ENCODE peak calls at places on chromosomes 4 and X, in nine cellular contexts. One of them, this sample, is unnamed. For H3K27me3 and H3K4me1, the result is how much of the 10 kb centered on the place peaks cover.

GRCh38 chr4:55378617-55379467 is 16.9 kb upstream of the TMEM165 start:
- DNase-seq in heart left ventricle: no peak
- DNase-seq in gastrocnemius medialis: no peak
- DNase-seq in GM23338: no peak
- DNase-seq in sigmoid colon: no peak
- DNase-seq in psoas muscle: no peak
- DNase-seq in body of pancreas: peak
- DNase-seq in prostate gland: peak
- DNase-seq in breast epithelium: peak
- DNase-seq in this sample: peak

GRCh38 chr4:53307819-53308773 is 57.8 kb downstream of the SCFD2 start:
- DNase-seq in heart left ventricle: no peak
- DNase-seq in gastrocnemius medialis: no peak
- DNase-seq in GM23338: no peak
- DNase-seq in sigmoid colon: no peak
- DNase-seq in psoas muscle: no peak
- DNase-seq in body of pancreas: no peak
- DNase-seq in prostate gland: no peak
- DNase-seq in breast epithelium: no peak
- DNase-seq in this sample: no peak

GRCh38 chr4:69760455-69760854 is at the start of gene SULT1B1:
- DNase-seq in heart left ventricle: no peak
- DNase-seq in gastrocnemius medialis: no peak
- DNase-seq in GM23338: no peak
- DNase-seq in sigmoid colon: no peak
- DNase-seq in psoas muscle: no peak
- DNase-seq in body of pancreas: peak
- DNase-seq in prostate gland: no peak
- DNase-seq in breast epithelium: no peak
- DNase-seq in this sample: no peak

GRCh38 chr4:184417802-184418511 is 56.4 kb downstream of the IRF2 start:
- DNase-seq in heart left ventricle: no peak
- DNase-seq in gastrocnemius medialis: no peak
- DNase-seq in GM23338: no peak
- DNase-seq in sigmoid colon: no peak
- DNase-seq in psoas muscle: no peak
- DNase-seq in body of pancreas: no peak
- DNase-seq in prostate gland: peak
- DNase-seq in breast epithelium: no peak
- DNase-seq in this sample: peak

GRCh38 chrX:123809854-123810375 is 49.9 kb upstream of the XIAP start:
- DNase-seq in heart left ventricle: no peak
- DNase-seq in gastrocnemius medialis: no peak
- DNase-seq in GM23338: no peak
- DNase-seq in sigmoid colon: no peak
- DNase-seq in psoas muscle: no peak
- DNase-seq in body of pancreas: no peak
- DNase-seq in prostate gland: no peak
- DNase-seq in breast epithelium: no peak
- DNase-seq in this sample: no peak

GRCh38 chrX:97845451-97845850 is 961.7 kb downstream of the RPA4 start:
- DNase-seq in heart left ventricle: no peak
- DNase-seq in gastrocnemius medialis: no peak
- DNase-seq in GM23338: no peak
- DNase-seq in sigmoid colon: peak
- DNase-seq in psoas muscle: peak
- DNase-seq in body of pancreas: no peak
- DNase-seq in prostate gland: no peak
- DNase-seq in breast epithelium: no peak
- DNase-seq in this sample: no peak

GRCh38 chr4:77714514-77714913 is 104.7 kb downstream of the CNOT6L start:
- DNase-seq in heart left ventricle: no peak
- DNase-seq in gastrocnemius medialis: no peak
- DNase-seq in GM23338: no peak
- DNase-seq in sigmoid colon: no peak
- DNase-seq in psoas muscle: no peak
- DNase-seq in body of pancreas: no peak
- DNase-seq in prostate gland: no peak
- DNase-seq in breast epithelium: no peak
- DNase-seq in this sample: no peak

GRCh38 chr4:155639674-155640529 is 26.7 kb upstream of the GUCY1A1 start:
- DNase-seq in heart left ventricle: no peak
- DNase-seq in gastrocnemius medialis: no peak
- DNase-seq in GM23338: no peak
- DNase-seq in sigmoid colon: no peak
- DNase-seq in psoas muscle: no peak
- DNase-seq in body of pancreas: no peak
- DNase-seq in prostate gland: no peak
- DNase-seq in breast epithelium: no peak
- DNase-seq in this sample: no peak

GRCh38 chrX:27598312-27598711 is 8.2 kb downstream of the DCAF8L2 start:
- DNase-seq in heart left ventricle: no peak
- DNase-seq in gastrocnemius medialis: no peak
- DNase-seq in GM23338: peak
- DNase-seq in sigmoid colon: no peak
- DNase-seq in psoas muscle: no peak
- DNase-seq in body of pancreas: no peak
- DNase-seq in prostate gland: no peak
- DNase-seq in breast epithelium: no peak
- DNase-seq in this sample: no peak

GRCh38 chr4:3436798-3437581 is 4.8 kb upstream of the HGFAC start:
- DNase-seq in heart left ventricle: no peak
- DNase-seq in gastrocnemius medialis: peak
- DNase-seq in GM23338: no peak
- DNase-seq in sigmoid colon: no peak
- DNase-seq in psoas muscle: peak
- DNase-seq in body of pancreas: peak
- DNase-seq in prostate gland: peak
- DNase-seq in breast epithelium: peak
- DNase-seq in this sample: peak

GRCh38 chr4:141158219-141158618 is 24.9 kb upstream of the RNF150 start:
- DNase-seq in heart left ventricle: no peak
- DNase-seq in gastrocnemius medialis: no peak
- DNase-seq in GM23338: peak
- DNase-seq in sigmoid colon: no peak
- DNase-seq in psoas muscle: no peak
- DNase-seq in body of pancreas: no peak
- DNase-seq in prostate gland: no peak
- DNase-seq in breast epithelium: no peak
- DNase-seq in this sample: no peak

GRCh38 chrX:47662144-47662657 is 3.2 kb upstream of the UXT start:
- DNase-seq in heart left ventricle: no peak
- DNase-seq in gastrocnemius medialis: peak
- DNase-seq in GM23338: no peak
- DNase-seq in sigmoid colon: no peak
- DNase-seq in psoas muscle: no peak
- DNase-seq in body of pancreas: no peak
- DNase-seq in prostate gland: no peak
- DNase-seq in breast epithelium: no peak
- DNase-seq in this sample: no peak

GRCh38 chr4:4950891-4951290 is 68.4 kb downstream of the CYTL1 start:
- DNase-seq in heart left ventricle: no peak
- DNase-seq in gastrocnemius medialis: no peak
- DNase-seq in GM23338: no peak
- DNase-seq in sigmoid colon: no peak
- DNase-seq in psoas muscle: no peak
- DNase-seq in body of pancreas: no peak
- DNase-seq in prostate gland: no peak
- DNase-seq in breast epithelium: no peak
- DNase-seq in this sample: no peak

GRCh38 chr4:159010563-159011260 is 92.2 kb upstream of the RAPGEF2 start:
- DNase-seq in heart left ventricle: peak
- DNase-seq in gastrocnemius medialis: peak
- DNase-seq in GM23338: no peak
- DNase-seq in sigmoid colon: peak
- DNase-seq in psoas muscle: peak
- DNase-seq in body of pancreas: peak
- DNase-seq in prostate gland: peak
- DNase-seq in breast epithelium: peak
- DNase-seq in this sample: no peak

DNA sequence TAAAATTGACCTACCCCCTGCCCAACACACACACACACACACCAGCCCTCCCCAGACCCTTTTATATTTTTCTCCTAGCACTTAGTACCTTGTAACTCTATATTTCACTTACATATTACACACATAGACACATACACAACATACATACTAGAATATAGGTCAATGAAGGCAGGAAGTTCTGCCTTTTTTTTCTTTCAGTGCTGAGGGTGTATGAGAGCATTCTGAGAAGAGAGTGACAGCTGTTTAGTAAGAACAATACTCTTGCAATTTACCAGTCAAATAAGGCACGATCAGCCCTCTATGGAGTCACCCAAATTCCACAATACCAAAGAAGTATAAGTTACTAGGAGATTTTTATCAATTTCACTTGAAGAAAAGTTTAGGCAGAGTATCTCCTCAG is 33.5 kb downstream of the ACE2 start:
- DNase-seq in heart left ventricle: no peak
- DNase-seq in gastrocnemius medialis: no peak
- DNase-seq in GM23338: no peak
- DNase-seq in sigmoid colon: no peak
- DNase-seq in psoas muscle: no peak
- DNase-seq in body of pancreas: no peak
- DNase-seq in prostate gland: no peak
- DNase-seq in breast epithelium: no peak
- DNase-seq in this sample: no peak
- H3K27me3 ChIP-seq in heart left ventricle: under half
- H3K27me3 ChIP-seq in gastrocnemius medialis: under half
- H3K27me3 ChIP-seq in GM23338: under half
- H3K27me3 ChIP-seq in sigmoid colon: under half
- H3K27me3 ChIP-seq in psoas muscle: under half
- H3K27me3 ChIP-seq in body of pancreas: under half
- H3K27me3 ChIP-seq in prostate gland: under half
- H3K27me3 ChIP-seq in breast epithelium: half or more
- H3K27me3 ChIP-seq in this sample: under half

GRCh38 chr4:103994059-103994458 is 274.3 kb upstream of the TACR3 start:
- DNase-seq in heart left ventricle: no peak
- DNase-seq in gastrocnemius medialis: no peak
- DNase-seq in GM23338: peak
- DNase-seq in sigmoid colon: no peak
- DNase-seq in psoas muscle: no peak
- DNase-seq in body of pancreas: no peak
- DNase-seq in prostate gland: no peak
- DNase-seq in breast epithelium: no peak
- DNase-seq in this sample: no peak
- TF ChIP-seq CTCF in heart left ventricle: no peak
- TF ChIP-seq CTCF in gastrocnemius medialis: no peak
- TF ChIP-seq CTCF in GM23338: peak
- TF ChIP-seq CTCF in sigmoid colon: no peak
- TF ChIP-seq CTCF in psoas muscle: no peak
- TF ChIP-seq CTCF in body of pancreas: no peak
- TF ChIP-seq CTCF in prostate gland: no peak
- TF ChIP-seq CTCF in breast epithelium: no peak
- TF ChIP-seq CTCF in this sample: peak

GRCh38 chr4:102641796-102642195 is 119.0 kb downstream of the MANBA start:
- DNase-seq in heart left ventricle: no peak
- DNase-seq in gastrocnemius medialis: no peak
- DNase-seq in GM23338: no peak
- DNase-seq in sigmoid colon: no peak
- DNase-seq in psoas muscle: no peak
- DNase-seq in body of pancreas: no peak
- DNase-seq in prostate gland: no peak
- DNase-seq in breast epithelium: no peak
- DNase-seq in this sample: no peak

GRCh38 chr4:102640669-102641068 is 120.1 kb downstream of the MANBA start:
- DNase-seq in heart left ventricle: no peak
- DNase-seq in gastrocnemius medialis: no peak
- DNase-seq in GM23338: no peak
- DNase-seq in sigmoid colon: no peak
- DNase-seq in psoas muscle: no peak
- DNase-seq in body of pancreas: no peak
- DNase-seq in prostate gland: no peak
- DNase-seq in breast epithelium: no peak
- DNase-seq in this sample: no peak

GRCh38 chr4:102637391-102637790 is 123.4 kb downstream of the MANBA start:
- DNase-seq in heart left ventricle: no peak
- DNase-seq in gastrocnemius medialis: no peak
- DNase-seq in GM23338: no peak
- DNase-seq in sigmoid colon: no peak
- DNase-seq in psoas muscle: no peak
- DNase-seq in body of pancreas: no peak
- DNase-seq in prostate gland: no peak
- DNase-seq in breast epithelium: no peak
- DNase-seq in this sample: no peak

GRCh38 chr4:102638621-102639020 is 122.1 kb downstream of the MANBA start:
- DNase-seq in heart left ventricle: no peak
- DNase-seq in gastrocnemius medialis: no peak
- DNase-seq in GM23338: no peak
- DNase-seq in sigmoid colon: no peak
- DNase-seq in psoas muscle: no peak
- DNase-seq in body of pancreas: no peak
- DNase-seq in prostate gland: no peak
- DNase-seq in breast epithelium: no peak
- DNase-seq in this sample: no peak

DNA sequence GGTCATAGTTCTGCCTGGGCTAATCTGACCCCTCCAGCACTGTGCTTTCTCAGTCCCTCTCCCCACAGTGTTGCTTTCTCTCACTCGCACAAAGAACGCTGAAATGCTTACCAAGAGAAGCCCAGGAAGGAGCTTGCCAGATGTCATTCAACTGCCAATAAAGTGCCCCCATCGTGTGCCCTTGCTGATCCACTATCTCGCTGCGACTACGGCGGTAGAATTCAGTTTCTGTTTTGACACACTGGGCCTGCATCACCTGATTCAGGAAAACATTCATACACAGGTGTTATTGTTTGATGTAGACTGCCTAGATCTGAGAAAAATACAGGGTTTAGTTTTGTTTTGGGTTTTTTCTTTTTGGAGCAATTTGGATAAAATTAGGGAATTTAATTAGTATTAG is 121.2 kb downstream of the MANBA start:
- DNase-seq in heart left ventricle: no peak
- DNase-seq in gastrocnemius medialis: no peak
- DNase-seq in GM23338: no peak
- DNase-seq in sigmoid colon: no peak
- DNase-seq in psoas muscle: no peak
- DNase-seq in body of pancreas: no peak
- DNase-seq in prostate gland: no peak
- DNase-seq in breast epithelium: no peak
- DNase-seq in this sample: no peak
- H3K4me1 ChIP-seq in heart left ventricle: under half
- H3K4me1 ChIP-seq in gastrocnemius medialis: under half
- H3K4me1 ChIP-seq in GM23338: under half
- H3K4me1 ChIP-seq in sigmoid colon: under half
- H3K4me1 ChIP-seq in psoas muscle: under half
- H3K4me1 ChIP-seq in body of pancreas: under half
- H3K4me1 ChIP-seq in prostate gland: under half
- H3K4me1 ChIP-seq in breast epithelium: under half
- H3K4me1 ChIP-seq in this sample: under half

GRCh38 chrX:136582624-136583023 is 50.6 kb downstream of the VGLL1 start:
- DNase-seq in heart left ventricle: no peak
- DNase-seq in gastrocnemius medialis: no peak
- DNase-seq in GM23338: no peak
- DNase-seq in sigmoid colon: no peak
- DNase-seq in psoas muscle: no peak
- DNase-seq in body of pancreas: no peak
- DNase-seq in prostate gland: no peak
- DNase-seq in breast epithelium: no peak
- DNase-seq in this sample: no peak
- H3K27me3 ChIP-seq in heart left ventricle: under half
- H3K27me3 ChIP-seq in gastrocnemius medialis: under half
- H3K27me3 ChIP-seq in GM23338: under half
- H3K27me3 ChIP-seq in sigmoid colon: under half
- H3K27me3 ChIP-seq in psoas muscle: under half
- H3K27me3 ChIP-seq in body of pancreas: under half
- H3K27me3 ChIP-seq in prostate gland: under half
- H3K27me3 ChIP-seq in breast epithelium: half or more
- H3K27me3 ChIP-seq in this sample: under half

GRCh38 chrX:127558811-127559210 is 493.4 kb downstream of the ACTRT1 start:
- DNase-seq in heart left ventricle: no peak
- DNase-seq in gastrocnemius medialis: no peak
- DNase-seq in GM23338: no peak
- DNase-seq in sigmoid colon: no peak
- DNase-seq in psoas muscle: no peak
- DNase-seq in body of pancreas: no peak
- DNase-seq in prostate gland: no peak
- DNase-seq in breast epithelium: no peak
- DNase-seq in this sample: no peak
- TF ChIP-seq CTCF in heart left ventricle: no peak
- TF ChIP-seq CTCF in gastrocnemius medialis: no peak
- TF ChIP-seq CTCF in GM23338: no peak
- TF ChIP-seq CTCF in sigmoid colon: no peak
- TF ChIP-seq CTCF in psoas muscle: no peak
- TF ChIP-seq CTCF in body of pancreas: no peak
- TF ChIP-seq CTCF in prostate gland: no peak
- TF ChIP-seq CTCF in breast epithelium: no peak
- TF ChIP-seq CTCF in this sample: no peak